ENCODE peak calls at places on chromosomes 3 and 15, in seven cellular contexts. N is MM.1S, M is H9, D is K562, F is IMR-90, T is neural progenitor cell, E is HCT116. I is an unnamed sample. For H3K9me3, the result is how much of the 10 kb centered on the place peaks cover.

GRCh38 chr3:133930341-133930933 is 34.8 kb upstream of the RAB6B start:
- DNase-seq in N (peak), D (peak), T (peak), E (peak), F (peak), M (no peak), I (peak)

GRCh38 chr15:70323111-70323851 is 225.6 kb upstream of the TLE3 start:
- DNase-seq in D (no peak), F (no peak), T (peak), N (no peak), M (no peak), E (no peak), I (no peak)

GRCh38 chr3:138351151-138351550 is 2.8 kb downstream of the MRAS start:
- DNase-seq in F (peak), M (no peak), T (no peak), N (no peak), E (no peak), D (no peak), I (peak)

GRCh38 chr3:47385007-47385406 is 4.2 kb downstream of the PTPN23 start:
- DNase-seq in M (no peak), F (peak), E (no peak), D (no peak), N (no peak), T (no peak), I (peak)

GRCh38 chr3:15367059-15367458 is 34.7 kb upstream of the SH3BP5 start:
- DNase-seq in E (no peak), F (peak), D (no peak), N (no peak), M (no peak), T (no peak), I (peak)

GRCh38 chr3:128806588-128806987 is 72.8 kb upstream of the ACAD9 start:
- DNase-seq in T (no peak), D (no peak), E (no peak), F (no peak), N (no peak), M (no peak), I (no peak)

GRCh38 chr3:129595544-129596193 is 10.8 kb downstream of the PLXND1 start:
- DNase-seq in D (no peak), N (no peak), M (no peak), F (no peak), T (no peak), E (no peak), I (no peak)

GRCh38 chr3:163306405-163306804 is 1771.9 kb downstream of the SI start:
- DNase-seq in F (no peak), T (no peak), M (no peak), D (no peak), N (no peak), E (no peak), I (no peak)

GRCh38 chr15:69045810-69046209 is 31.3 kb downstream of the NOX5 start:
- DNase-seq in D (peak), N (no peak), T (peak), F (peak), M (no peak), E (no peak), I (peak)

GRCh38 chr3:44999782-45000181 is 23.7 kb downstream of the EXOSC7 start:
- DNase-seq in D (no peak), M (no peak), N (no peak), F (no peak), E (no peak), T (no peak), I (no peak)

GRCh38 chr3:159938712-159939111 is 49.9 kb upstream of the IL12A start:
- DNase-seq in N (no peak), T (no peak), F (peak), M (no peak), D (no peak), E (no peak), I (peak)

GRCh38 chr3:47527952-47528718 is 14.6 kb upstream of the ELP6 start:
- DNase-seq in E (no peak), F (no peak), N (no peak), M (no peak), T (no peak), D (no peak), I (peak)

GRCh38 chr3:196499061-196499460 is 4.5 kb downstream of the RNF168 start:
- DNase-seq in N (no peak), D (no peak), E (no peak), T (no peak), M (no peak), F (peak), I (no peak)

GRCh38 chr3:186264608-186265400 is 97.2 kb downstream of the DGKG start:
- DNase-seq in N (no peak), D (no peak), E (no peak), F (no peak), T (peak), M (no peak), I (no peak)

GRCh38 chr15:89809093-89809786 is 5.4 kb downstream of the ANPEP start:
- DNase-seq in F (peak), D (no peak), M (no peak), E (no peak), T (peak), N (no peak), I (no peak)

GRCh38 chr3:147311716-147312115 is 94.6 kb downstream of the ZIC4 start:
- DNase-seq in N (no peak), F (peak), E (no peak), D (no peak), T (no peak), M (no peak), I (no peak)

GRCh38 chr3:162122405-162122804 is 625.8 kb downstream of the OTOL1 start:
- DNase-seq in E (no peak), F (peak), T (no peak), D (no peak), N (no peak), M (no peak), I (no peak)

GRCh38 chr3:57956119-57956832 is 51.9 kb upstream of the FLNB start:
- DNase-seq in D (no peak), M (no peak), F (peak), E (no peak), T (no peak), N (no peak), I (peak)

GRCh38 chr3:196537319-196537984 is 22.3 kb upstream of the SMCO1 start:
- DNase-seq in F (peak), N (peak), E (no peak), M (no peak), T (peak), D (peak), I (peak)

GRCh38 chr3:15102256-15102655 is 3.3 kb upstream of the RBSN start:
- DNase-seq in T (no peak), F (no peak), N (no peak), D (no peak), M (no peak), E (no peak), I (peak)

GRCh38 chr15:94097567-94097966 is 133.8 kb upstream of the MCTP2 start:
- DNase-seq in D (no peak), E (no peak), N (no peak), F (no peak), T (no peak), M (no peak), I (no peak)

GRCh38 chr3:137471130-137471529 is 293.0 kb upstream of the SOX14 start:
- DNase-seq in D (no peak), F (no peak), N (no peak), M (no peak), E (no peak), T (no peak), I (no peak)

GRCh38 chr3:113844622-113845222 is 6.1 kb downstream of the GRAMD1C start:
- DNase-seq in D (peak), E (no peak), F (peak), T (peak), N (peak), M (no peak), I (peak)

GRCh38 chr3:25513642-25514266 is 85.7 kb downstream of the RARB start:
- DNase-seq in F (no peak), M (no peak), D (no peak), N (peak), E (no peak), T (no peak), I (no peak)

DNA sequence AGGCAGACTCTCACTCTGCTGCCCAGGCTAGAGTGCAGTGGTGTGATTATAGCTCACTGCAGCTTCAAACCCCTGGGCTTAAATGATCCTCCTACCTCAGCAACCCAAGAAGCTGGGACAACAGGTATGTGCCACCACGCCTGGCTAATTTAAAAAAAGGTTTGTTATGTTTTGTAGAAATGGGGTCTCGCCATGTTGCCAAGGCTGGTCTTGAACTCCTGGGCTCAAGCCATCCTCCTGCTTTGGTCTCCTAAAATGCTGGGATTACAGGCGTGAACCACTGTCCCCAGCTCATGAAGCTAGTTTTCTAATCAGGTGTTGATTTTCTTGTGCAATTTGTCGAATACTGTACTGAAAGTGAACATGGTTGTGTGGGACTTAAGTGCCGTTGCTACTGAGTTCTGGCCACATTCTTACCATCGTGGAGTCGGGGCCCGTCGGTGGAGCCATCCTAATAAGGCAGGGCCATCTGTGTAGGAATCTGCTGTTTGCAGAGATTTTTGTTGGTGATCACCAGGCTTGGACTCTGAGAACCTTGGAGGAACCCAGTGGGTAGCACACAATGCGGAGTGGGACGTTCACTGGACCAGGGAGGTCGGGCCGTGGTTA is 193.2 kb downstream of the GOLGA6L6 start:
- DNase-seq in N (peak), F (no peak), E (no peak), M (peak), T (no peak), D (no peak), I (no peak)
- H3K9me3 ChIP-seq in N (under half), F (half or more), E (half or more), M (half or more), T (half or more), D (under half), I (under half)

GRCh38 chr3:132550579-132551305 is 46.3 kb upstream of the ACKR4 start:
- DNase-seq in T (no peak), D (no peak), E (no peak), N (peak), F (peak), M (no peak), I (no peak)
- H3K9ac ChIP-seq in T (no peak), D (no peak), E (no peak), N (peak), F (no peak), M (no peak), I (no peak)

GRCh38 chr3:88137836-88138235 is 11.9 kb upstream of the C3orf38 start:
- DNase-seq in F (peak), D (no peak), M (no peak), N (no peak), T (no peak), E (no peak), I (no peak)

GRCh38 chr3:88132894-88133293 is 16.9 kb upstream of the C3orf38 start:
- DNase-seq in F (no peak), E (no peak), T (no peak), M (no peak), D (no peak), N (no peak), I (no peak)

GRCh38 chr3:88131695-88132094 is 18.1 kb upstream of the C3orf38 start:
- DNase-seq in F (peak), E (no peak), M (no peak), N (no peak), D (no peak), T (no peak), I (no peak)

GRCh38 chr3:88133711-88134263 is 16.0 kb upstream of the C3orf38 start:
- DNase-seq in N (peak), D (no peak), F (no peak), T (no peak), M (no peak), E (no peak), I (no peak)
- H3K27ac ChIP-seq in N (no peak), D (no peak), F (no peak), T (no peak), M (no peak), E (no peak), I (no peak)

GRCh38 chr15:87620393-87620792 is 636.1 kb downstream of the NTRK3 start:
- DNase-seq in F (no peak), D (no peak), E (no peak), N (no peak), M (no peak), T (no peak), I (peak)

GRCh38 chr15:87623832-87624231 is 632.7 kb downstream of the NTRK3 start:
- DNase-seq in F (no peak), D (peak), E (no peak), T (peak), M (peak), N (peak), I (no peak)

GRCh38 chr15:87618203-87618725 is 638.3 kb downstream of the NTRK3 start:
- DNase-seq in T (no peak), N (no peak), E (no peak), D (no peak), F (no peak), M (no peak), I (no peak)

GRCh38 chr15:87619161-87619960 is 637.2 kb downstream of the NTRK3 start:
- DNase-seq in N (no peak), M (no peak), F (peak), T (no peak), E (no peak), D (peak), I (peak)
- H3K9me3 ChIP-seq in N (under half), M (under half), F (under half), T (under half), E (under half), D (under half), I (under half)

GRCh38 chr15:77474987-77475385 is 54.3 kb downstream of the HMG20A start:
- DNase-seq in N (no peak), T (no peak), D (no peak), E (no peak), M (no peak), F (no peak), I (no peak)
- H3K9ac ChIP-seq in N (no peak), T (no peak), D (no peak), E (no peak), M (no peak), F (no peak), I (no peak)

DNA sequence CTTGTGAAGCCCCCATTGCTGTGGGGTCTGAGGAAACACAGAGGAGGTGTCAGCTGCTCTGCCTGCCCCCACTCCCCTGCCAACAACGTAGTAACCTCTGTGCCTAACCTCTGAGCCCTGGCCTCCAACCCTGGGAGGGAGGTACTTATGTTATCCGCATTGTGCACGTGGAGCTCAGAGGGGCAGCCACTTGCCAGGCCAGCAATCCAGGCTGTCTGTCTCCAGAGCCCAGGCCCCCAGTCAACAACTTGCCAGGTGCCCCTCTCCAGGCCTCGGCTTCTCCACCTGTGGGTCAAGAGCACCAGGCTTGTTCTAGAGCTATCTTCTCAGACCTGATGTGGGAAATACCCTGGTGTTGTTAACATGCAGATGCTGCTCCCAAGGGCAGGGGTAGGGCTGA is 2.7 kb downstream of the TPRA1 start:
- DNase-seq in T (no peak), E (no peak), D (no peak), F (no peak), M (no peak), N (no peak), I (no peak)
- H3K27ac ChIP-seq in T (no peak), E (no peak), D (no peak), F (no peak), M (no peak), N (no peak), I (no peak)

GRCh38 chr3:52733256-52733891 is 27.5 kb downstream of the SPCS1 start:
- DNase-seq in N (no peak), D (no peak), F (no peak), T (no peak), M (no peak), E (no peak), I (no peak)

GRCh38 chr3:52730681-52731080 is 24.8 kb downstream of the SPCS1 start:
- DNase-seq in D (no peak), N (peak), F (no peak), M (no peak), E (no peak), T (no peak), I (no peak)

DNA sequence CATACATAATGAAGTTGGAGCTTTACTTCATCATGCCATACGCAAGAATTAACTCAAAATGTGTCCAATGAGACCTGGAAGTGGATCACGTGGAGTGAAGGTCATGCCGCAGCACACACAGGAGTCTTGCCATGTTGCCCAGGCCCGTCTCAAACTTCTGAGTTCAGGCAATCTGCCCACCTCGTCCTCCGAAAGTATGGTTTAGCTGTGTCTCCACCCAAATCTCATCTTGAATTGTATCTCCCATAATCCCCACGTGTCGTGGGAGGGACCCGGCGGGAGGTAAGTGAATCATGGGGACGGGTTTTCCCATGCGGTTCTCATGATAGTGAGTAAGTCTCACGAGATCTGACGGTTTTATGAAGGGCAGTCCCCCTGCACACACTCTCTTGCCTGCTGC is 25.7 kb downstream of the SPCS1 start:
- DNase-seq in D (no peak), M (no peak), F (no peak), E (no peak), N (no peak), T (no peak), I (no peak)
- H3K9me3 ChIP-seq in D (under half), M (under half), F (under half), E (under half), N (under half), T (under half), I (under half)